ENCODE peak calls at places on chromosome 3, in ten cellular contexts. K, L, D, O, C, Y, X, F, S and G are unnamed samples.

GRCh38 chr3:139291276-139292051 is 52.4 kb upstream of the MRPS22 start:
- DNase-seq in K (no peak), L (no peak), D (no peak), O (no peak), C (no peak), Y (no peak), X (no peak), F (no peak), S (no peak), G (no peak)

GRCh38 chr3:160018959-160019358 is 30.3 kb downstream of the IL12A start:
- DNase-seq in K (no peak), L (no peak), D (no peak), O (no peak), C (no peak), Y (no peak), X (no peak), F (no peak), S (no peak), G (no peak)

GRCh38 chr3:64266983-64267382 is 41.7 kb upstream of the PRICKLE2 start:
- DNase-seq in K (no peak), L (no peak), D (no peak), O (no peak), C (no peak), Y (no peak), X (no peak), F (no peak), S (no peak), G (no peak)

GRCh38 chr3:170180107-170180951 is 1.2 kb downstream of the PHC3 start:
- DNase-seq in K (no peak), L (peak; percentile 26), D (no peak), O (no peak), C (no peak), Y (peak; percentile 35), X (no peak), F (peak; percentile 38), S (no peak), G (peak; percentile 31)

GRCh38 chr3:136919799-136920580 is 37.8 kb upstream of the IL20RB start:
- DNase-seq in K (no peak), L (no peak), D (no peak), O (no peak), C (no peak), Y (no peak), X (no peak), F (no peak), S (no peak), G (no peak)

GRCh38 chr3:3085782-3086181 is 24.4 kb downstream of the IL5RA start:
- DNase-seq in K (no peak), L (no peak), D (no peak), O (no peak), C (no peak), Y (no peak), X (no peak), F (no peak), S (no peak), G (no peak)

GRCh38 chr3:37996785-37997301 is 6.3 kb downstream of the VILL start:
- DNase-seq in K (peak; percentile 96), L (peak; percentile 81), D (peak; percentile 76), O (peak; percentile 44), C (peak; percentile 64), Y (peak; percentile 75), X (peak; percentile 68), F (peak; percentile 87), S (peak; percentile 80), G (peak; percentile 85)

GRCh38 chr3:191329654-191330308 is 545 bp downstream of the UTS2B start:
- DNase-seq in K (peak; percentile 85), L (peak; percentile 57), D (peak; percentile 73), O (no peak), C (peak; percentile 46), Y (peak; percentile 61), X (peak; percentile 36), F (peak; percentile 54), S (peak; percentile 29), G (peak; percentile 62)

GRCh38 chr3:110519066-110519465 is 552.5 kb upstream of the NECTIN3 start:
- DNase-seq in K (no peak), L (no peak), D (no peak), O (no peak), C (no peak), Y (no peak), X (no peak), F (no peak), S (no peak), G (no peak)

GRCh38 chr3:142429582-142429981 is 18.3 kb downstream of the XRN1 start:
- DNase-seq in K (no peak), L (no peak), D (no peak), O (no peak), C (no peak), Y (no peak), X (no peak), F (no peak), S (no peak), G (no peak)

GRCh38 chr3:40877651-40878463 is 321.4 kb upstream of the CTNNB1 start:
- DNase-seq in K (no peak), L (peak; percentile 64), D (peak; percentile 65), O (no peak), C (peak; percentile 62), Y (peak; percentile 29), X (no peak), F (peak; percentile 81), S (peak; percentile 12), G (peak; percentile 94)
- TF ChIP-seq CTCF in K (no peak), L (no peak), D (no peak), O (no peak), C (no peak), Y (no peak), X (no peak), F (no peak), S (no peak), G (no peak)

GRCh38 chr3:17120115-17120514 is 235.4 kb downstream of the PLCL2 start:
- DNase-seq in K (no peak), L (no peak), D (no peak), O (no peak), C (no peak), Y (no peak), X (no peak), F (no peak), S (no peak), G (no peak)

GRCh38 chr3:17122758-17123157 is 238.0 kb downstream of the PLCL2 start:
- DNase-seq in K (no peak), L (no peak), D (no peak), O (no peak), C (no peak), Y (no peak), X (no peak), F (no peak), S (no peak), G (no peak)

GRCh38 chr3:17130956-17131355 is 246.2 kb downstream of the PLCL2 start:
- DNase-seq in K (peak; percentile 17), L (no peak), D (no peak), O (no peak), C (no peak), Y (no peak), X (no peak), F (no peak), S (no peak), G (no peak)

GRCh38 chr3:17129550-17129949 is 244.8 kb downstream of the PLCL2 start:
- DNase-seq in K (no peak), L (no peak), D (no peak), O (no peak), C (no peak), Y (no peak), X (no peak), F (no peak), S (no peak), G (no peak)

GRCh38 chr3:17125738-17126137 is 241.0 kb downstream of the PLCL2 start:
- DNase-seq in K (no peak), L (no peak), D (no peak), O (no peak), C (no peak), Y (no peak), X (no peak), F (no peak), S (no peak), G (no peak)
- TF ChIP-seq CTCF in K (no peak), L (no peak), D (no peak), O (no peak), C (no peak), Y (no peak), X (no peak), F (no peak), S (no peak), G (no peak)

GRCh38 chr3:33438871-33439270 is 1.3 kb downstream of the UBP1 start:
- DNase-seq in K (no peak), L (peak; percentile 40), D (no peak), O (no peak), C (no peak), Y (no peak), X (no peak), F (no peak), S (no peak), G (peak; percentile 27)

GRCh38 chr3:33438284-33438668 is 1.9 kb downstream of the UBP1 start:
- DNase-seq in K (no peak), L (peak; percentile 68), D (no peak), O (no peak), C (no peak), Y (peak; percentile 58), X (no peak), F (no peak), S (peak; percentile 19), G (peak; percentile 47)

GRCh38 chr3:33440328-33440577 is at the start of gene UBP1:
- DNase-seq in K (no peak), L (no peak), D (peak; percentile 100), O (no peak), C (no peak), Y (no peak), X (peak; percentile 93), F (peak; percentile 100), S (no peak), G (no peak)

GRCh38 chr3:33440578-33441321 is 545 bp upstream of the UBP1 start:
- DNase-seq in K (peak; percentile 99), L (peak; percentile 100), D (peak; percentile 85), O (peak; percentile 71), C (peak; percentile 100), Y (peak; percentile 100), X (peak; percentile 81), F (peak; percentile 87), S (peak; percentile 100), G (peak; percentile 100)

GRCh38 chr3:33439421-33440327 is 531 bp downstream of the UBP1 start:
- DNase-seq in K (peak; percentile 79), L (peak; percentile 25), D (no peak), O (no peak), C (peak; percentile 65), Y (peak; percentile 51), X (peak; percentile 85), F (peak; percentile 56), S (peak; percentile 21), G (peak; percentile 39)
- TF ChIP-seq CTCF in K (peak; percentile 48), L (no peak), D (peak; percentile 46), O (no peak), C (no peak), Y (peak; percentile 31), X (no peak), F (no peak), S (no peak), G (peak; percentile 30)

GRCh38 chr3:146026547-146026946 is 134.4 kb downstream of the PLOD2 start:
- DNase-seq in K (no peak), L (no peak), D (no peak), O (no peak), C (no peak), Y (no peak), X (no peak), F (no peak), S (no peak), G (no peak)
- TF ChIP-seq CTCF in K (peak; percentile 47), L (peak; percentile 17), D (no peak), O (peak; percentile 19), C (no peak), Y (peak; percentile 25), X (no peak), F (no peak), S (no peak), G (no peak)